ENCODE peak calls at places on chromosomes 1 and 21, in seven cellular contexts. Y, W, Z, V, N, G and M are unnamed samples.

GRCh38 chr1:69913967-69914366 is 291.4 kb downstream of the LRRC40 start:
- DNase-seq in Y (no peak), W (no peak), Z (peak), V (no peak), N (no peak), G (peak), M (peak)

GRCh38 chr1:70864302-70864701 is 183.3 kb downstream of the PTGER3 start:
- DNase-seq in Y (no peak), W (no peak), Z (peak), V (no peak), N (no peak), G (no peak), M (no peak)

GRCh38 chr1:194028002-194028401 is 841.6 kb upstream of the B3GALT2 start:
- DNase-seq in Y (no peak), W (no peak), Z (no peak), V (no peak), N (no peak), G (no peak), M (peak)

GRCh38 chr1:228955691-228956090 is 220.4 kb downstream of the RHOU start:
- DNase-seq in Y (no peak), W (no peak), Z (peak), V (no peak), N (no peak), G (peak), M (peak)

GRCh38 chr1:93964777-93965200 is 55.6 kb upstream of the GCLM start:
- DNase-seq in Y (peak), W (no peak), Z (no peak), V (no peak), N (peak), G (peak), M (peak)

GRCh38 chr1:81549588-81550127 is 251.1 kb upstream of the ADGRL2 start:
- DNase-seq in Y (peak), W (no peak), Z (peak), V (no peak), N (no peak), G (peak), M (peak)

GRCh38 chr1:176211395-176212165 is 4.5 kb upstream of the COP1 start:
- DNase-seq in Y (no peak), W (no peak), Z (no peak), V (no peak), N (no peak), G (no peak), M (no peak)

GRCh38 chr1:39757501-39757900 is 13.6 kb downstream of the OXCT2 start:
- DNase-seq in Y (no peak), W (no peak), Z (no peak), V (no peak), N (no peak), G (no peak), M (no peak)

GRCh38 chr1:24898152-24898908 is 31.7 kb downstream of the RUNX3 start:
- DNase-seq in Y (peak), W (no peak), Z (no peak), V (peak), N (peak), G (peak), M (peak)

GRCh38 chr1:198798923-198799386 is 160.1 kb downstream of the PTPRC start:
- DNase-seq in Y (peak), W (no peak), Z (no peak), V (no peak), N (no peak), G (no peak), M (no peak)

GRCh38 chr1:198829948-198830347 is 191.1 kb downstream of the PTPRC start:
- DNase-seq in Y (peak), W (no peak), Z (no peak), V (no peak), N (no peak), G (peak), M (peak)

GRCh38 chr1:109226078-109226445 is 12.3 kb downstream of the SARS1 start:
- DNase-seq in Y (no peak), W (no peak), Z (no peak), V (no peak), N (no peak), G (no peak), M (no peak)

GRCh38 chr1:23403038-23403336 is 21.6 kb downstream of the TCEA3 start:
- DNase-seq in Y (peak), W (no peak), Z (peak), V (no peak), N (peak), G (peak), M (peak)

GRCh38 chr1:160284220-160284781 is 632 bp downstream of the PEX19 start:
- DNase-seq in Y (peak), W (no peak), Z (peak), V (peak), N (no peak), G (peak), M (peak)

GRCh38 chr1:1204998-1205768 is 1.2 kb downstream of the TNFRSF18 start:
- DNase-seq in Y (no peak), W (no peak), Z (no peak), V (peak), N (peak), G (no peak), M (no peak)

GRCh38 chr21:44708213-44708865 is 3.0 kb downstream of the TSPEAR start:
- DNase-seq in Y (no peak), W (no peak), Z (no peak), V (no peak), N (peak), G (no peak), M (no peak)
- H3K4me3 ChIP-seq in Y (no peak), W (no peak), Z (no peak), V (no peak), N (no peak), G (no peak), M (no peak)

GRCh38 chr1:230578621-230579020 is 63.7 kb upstream of the COG2 start:
- DNase-seq in Y (no peak), W (no peak), Z (no peak), V (no peak), N (no peak), G (no peak), M (no peak)

GRCh38 chr1:230587056-230587455 is 55.2 kb upstream of the COG2 start:
- DNase-seq in Y (no peak), W (no peak), Z (no peak), V (no peak), N (no peak), G (no peak), M (no peak)

GRCh38 chr1:230577537-230577936 is 64.7 kb upstream of the COG2 start:
- DNase-seq in Y (no peak), W (no peak), Z (no peak), V (no peak), N (no peak), G (no peak), M (no peak)

GRCh38 chr1:230584660-230585059 is 57.6 kb upstream of the COG2 start:
- DNase-seq in Y (no peak), W (no peak), Z (no peak), V (no peak), N (no peak), G (no peak), M (no peak)

DNA sequence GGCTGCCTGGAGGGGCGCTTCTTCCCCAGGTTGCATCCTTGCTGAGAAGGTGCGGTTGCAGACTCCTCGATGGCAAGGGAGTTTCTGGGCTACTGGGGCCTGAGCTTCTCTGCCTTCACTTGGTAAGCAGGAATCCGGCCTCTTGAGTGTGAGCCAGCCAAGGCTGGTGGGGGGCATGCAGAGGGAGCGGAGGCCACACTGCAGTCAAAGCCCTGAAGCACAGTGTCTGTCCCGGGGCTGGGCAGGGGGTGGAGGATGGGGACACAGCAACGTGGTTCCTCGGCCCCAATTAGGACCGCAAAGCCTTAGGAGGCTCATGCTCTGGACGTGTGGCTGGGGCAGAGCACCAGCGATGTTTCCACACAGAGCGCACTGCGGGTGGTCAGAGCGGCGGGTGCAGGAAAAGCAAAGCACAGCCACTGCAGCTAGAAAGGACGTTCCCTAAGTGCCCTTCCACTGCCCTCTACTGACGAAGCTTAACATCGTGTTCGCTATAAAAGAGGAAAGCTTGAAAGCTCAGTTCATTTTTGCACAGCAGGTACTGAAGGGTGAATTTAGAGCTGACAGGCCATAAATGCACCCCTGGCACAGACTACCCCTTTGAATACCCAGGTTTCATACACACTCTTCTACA is 60.7 kb upstream of the COG2 start:
- DNase-seq in Y (peak), W (no peak), Z (no peak), V (no peak), N (no peak), G (peak), M (no peak)
- TF ChIP-seq CTCF in Y (peak), W (no peak), Z (no peak), V (no peak), N (no peak), G (peak), M (no peak)

GRCh38 chr1:101311146-101311892 is 74.5 kb downstream of the S1PR1 start:
- DNase-seq in Y (no peak), W (no peak), Z (no peak), V (no peak), N (no peak), G (no peak), M (no peak)

GRCh38 chr1:101309334-101310221 is 72.8 kb downstream of the S1PR1 start:
- DNase-seq in Y (peak), W (no peak), Z (no peak), V (peak), N (peak), G (peak), M (peak)

GRCh38 chr1:101308935-101309333 is 72.1 kb downstream of the S1PR1 start:
- DNase-seq in Y (peak), W (no peak), Z (no peak), V (no peak), N (no peak), G (no peak), M (no peak)

GRCh38 chr1:101312192-101312591 is 75.4 kb downstream of the S1PR1 start:
- DNase-seq in Y (peak), W (no peak), Z (no peak), V (no peak), N (no peak), G (no peak), M (no peak)

GRCh38 chr1:101310484-101310883 is 73.7 kb downstream of the S1PR1 start:
- DNase-seq in Y (peak), W (no peak), Z (no peak), V (no peak), N (no peak), G (no peak), M (no peak)
- H3K4me3 ChIP-seq in Y (peak), W (no peak), Z (no peak), V (no peak), N (no peak), G (no peak), M (no peak)

GRCh38 chr1:25924454-25924853 is 18.2 kb upstream of the STMN1 start:
- DNase-seq in Y (no peak), W (no peak), Z (no peak), V (no peak), N (no peak), G (no peak), M (no peak)
- TF ChIP-seq CTCF in Y (no peak), W (no peak), Z (no peak), V (no peak), N (no peak), G (no peak), M (no peak)

DNA sequence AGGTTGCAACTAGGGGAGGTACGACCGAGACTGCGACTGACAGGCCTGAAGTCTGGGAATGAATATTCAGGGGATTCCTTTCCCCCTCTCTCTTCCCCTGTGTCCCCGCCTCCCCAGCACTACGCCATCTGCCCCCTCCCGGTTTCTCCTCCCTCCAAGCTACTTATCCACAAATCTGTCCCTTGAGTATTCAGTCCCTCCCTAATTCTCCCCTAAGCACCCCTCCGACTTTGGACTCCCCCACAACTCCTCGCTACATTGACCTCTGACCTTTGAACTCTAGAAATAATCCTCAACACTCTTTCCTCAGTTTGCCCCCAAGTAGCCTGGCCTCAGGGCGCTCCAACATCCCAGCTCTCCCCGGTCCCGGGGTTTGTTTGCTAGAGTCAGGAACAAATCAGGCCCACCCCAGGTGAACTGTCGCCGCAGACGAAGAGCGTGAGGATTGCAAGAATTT is 393 bp downstream of the LYSMD1 start:
- DNase-seq in Y (peak), W (no peak), Z (no peak), V (peak), N (peak), G (peak), M (peak)
- H3K4me3 ChIP-seq in Y (peak), W (peak), Z (peak), V (peak), N (peak), G (peak), M (peak)